ENCODE peak calls at places on chromosome 21, in ten cellular contexts. One of them, this sample, is unnamed.

GRCh38 chr21:41965045-41965444 is 11.2 kb upstream of the C2CD2 start:
- DNase-seq in hypothalamus: no peak
- DNase-seq in H54: no peak
- DNase-seq in GM03348: no peak
- DNase-seq in activated naive CD8-positive, alpha-beta T cell treated with anti-CD3 and anti-CD28 coated beads, Interleukin-2, amount 50 U/mL, for 24 hours: no peak
- DNase-seq in activated CD4-positive, alpha-beta T cell treated with anti-CD3 and anti-CD28 coated beads, Interleukin-2, amount 10 ng/mL, durations not matched to agents 7 days and 5 days: no peak
- DNase-seq in heart right ventricle: no peak
- DNase-seq in M059J: no peak
- DNase-seq in stimulated activated CD4-positive, alpha-beta T cell treated with anti-CD3 and anti-CD28 coated beads, TNF-alpha, amount 100 ng/mL, for 1 hour: no peak
- DNase-seq in T-helper 1 cell: no peak
- DNase-seq in this sample: no peak

GRCh38 chr21:46001821-46002681 is 20.5 kb downstream of the COL6A1 start:
- DNase-seq in heart right ventricle: peak
- DNase-seq in GM03348: peak
- DNase-seq in M059J: no peak
- DNase-seq in T-helper 1 cell: no peak
- DNase-seq in hypothalamus: no peak
- DNase-seq in stimulated activated CD4-positive, alpha-beta T cell treated with anti-CD3 and anti-CD28 coated beads, TNF-alpha, amount 100 ng/mL, for 1 hour: no peak
- DNase-seq in activated CD4-positive, alpha-beta T cell treated with anti-CD3 and anti-CD28 coated beads, Interleukin-2, amount 10 ng/mL, durations not matched to agents 7 days and 5 days: no peak
- DNase-seq in activated naive CD8-positive, alpha-beta T cell treated with anti-CD3 and anti-CD28 coated beads, Interleukin-2, amount 50 U/mL, for 24 hours: no peak
- DNase-seq in H54: no peak
- DNase-seq in this sample: peak

GRCh38 chr21:14977814-14978213 is 87.0 kb downstream of the NRIP1 start:
- DNase-seq in activated naive CD8-positive, alpha-beta T cell treated with anti-CD3 and anti-CD28 coated beads, Interleukin-2, amount 50 U/mL, for 24 hours: no peak
- DNase-seq in M059J: no peak
- DNase-seq in H54: no peak
- DNase-seq in heart right ventricle: no peak
- DNase-seq in T-helper 1 cell: no peak
- DNase-seq in hypothalamus: no peak
- DNase-seq in stimulated activated CD4-positive, alpha-beta T cell treated with anti-CD3 and anti-CD28 coated beads, TNF-alpha, amount 100 ng/mL, for 1 hour: no peak
- DNase-seq in activated CD4-positive, alpha-beta T cell treated with anti-CD3 and anti-CD28 coated beads, Interleukin-2, amount 10 ng/mL, durations not matched to agents 7 days and 5 days: no peak
- DNase-seq in GM03348: no peak
- DNase-seq in this sample: no peak

GRCh38 chr21:29870814-29871213 is 69.0 kb downstream of the GRIK1 start:
- DNase-seq in M059J: no peak
- DNase-seq in GM03348: no peak
- DNase-seq in H54: no peak
- DNase-seq in stimulated activated CD4-positive, alpha-beta T cell treated with anti-CD3 and anti-CD28 coated beads, TNF-alpha, amount 100 ng/mL, for 1 hour: no peak
- DNase-seq in T-helper 1 cell: no peak
- DNase-seq in hypothalamus: no peak
- DNase-seq in heart right ventricle: no peak
- DNase-seq in activated naive CD8-positive, alpha-beta T cell treated with anti-CD3 and anti-CD28 coated beads, Interleukin-2, amount 50 U/mL, for 24 hours: no peak
- DNase-seq in activated CD4-positive, alpha-beta T cell treated with anti-CD3 and anti-CD28 coated beads, Interleukin-2, amount 10 ng/mL, durations not matched to agents 7 days and 5 days: no peak
- DNase-seq in this sample: no peak

GRCh38 chr21:15241997-15242767 is 177.4 kb upstream of the NRIP1 start:
- DNase-seq in T-helper 1 cell: no peak
- DNase-seq in GM03348: no peak
- DNase-seq in heart right ventricle: no peak
- DNase-seq in activated CD4-positive, alpha-beta T cell treated with anti-CD3 and anti-CD28 coated beads, Interleukin-2, amount 10 ng/mL, durations not matched to agents 7 days and 5 days: no peak
- DNase-seq in stimulated activated CD4-positive, alpha-beta T cell treated with anti-CD3 and anti-CD28 coated beads, TNF-alpha, amount 100 ng/mL, for 1 hour: no peak
- DNase-seq in hypothalamus: no peak
- DNase-seq in M059J: no peak
- DNase-seq in activated naive CD8-positive, alpha-beta T cell treated with anti-CD3 and anti-CD28 coated beads, Interleukin-2, amount 50 U/mL, for 24 hours: no peak
- DNase-seq in H54: no peak
- DNase-seq in this sample: no peak

GRCh38 chr21:44911384-44912157 is 9.1 kb downstream of the ITGB2 start:
- DNase-seq in activated naive CD8-positive, alpha-beta T cell treated with anti-CD3 and anti-CD28 coated beads, Interleukin-2, amount 50 U/mL, for 24 hours: peak
- DNase-seq in M059J: peak
- DNase-seq in hypothalamus: peak
- DNase-seq in heart right ventricle: peak
- DNase-seq in GM03348: no peak
- DNase-seq in stimulated activated CD4-positive, alpha-beta T cell treated with anti-CD3 and anti-CD28 coated beads, TNF-alpha, amount 100 ng/mL, for 1 hour: no peak
- DNase-seq in H54: peak
- DNase-seq in activated CD4-positive, alpha-beta T cell treated with anti-CD3 and anti-CD28 coated beads, Interleukin-2, amount 10 ng/mL, durations not matched to agents 7 days and 5 days: peak
- DNase-seq in T-helper 1 cell: peak
- DNase-seq in this sample: peak

GRCh38 chr21:43864806-43865470 is at the start of gene AGPAT3:
- DNase-seq in H54: peak
- DNase-seq in activated CD4-positive, alpha-beta T cell treated with anti-CD3 and anti-CD28 coated beads, Interleukin-2, amount 10 ng/mL, durations not matched to agents 7 days and 5 days: peak
- DNase-seq in hypothalamus: no peak
- DNase-seq in T-helper 1 cell: peak
- DNase-seq in GM03348: peak
- DNase-seq in heart right ventricle: no peak
- DNase-seq in M059J: peak
- DNase-seq in activated naive CD8-positive, alpha-beta T cell treated with anti-CD3 and anti-CD28 coated beads, Interleukin-2, amount 50 U/mL, for 24 hours: peak
- DNase-seq in stimulated activated CD4-positive, alpha-beta T cell treated with anti-CD3 and anti-CD28 coated beads, TNF-alpha, amount 100 ng/mL, for 1 hour: no peak
- DNase-seq in this sample: peak

GRCh38 chr21:17903029-17903806 is 84.1 kb upstream of the C21orf91 start:
- DNase-seq in activated naive CD8-positive, alpha-beta T cell treated with anti-CD3 and anti-CD28 coated beads, Interleukin-2, amount 50 U/mL, for 24 hours: no peak
- DNase-seq in activated CD4-positive, alpha-beta T cell treated with anti-CD3 and anti-CD28 coated beads, Interleukin-2, amount 10 ng/mL, durations not matched to agents 7 days and 5 days: no peak
- DNase-seq in M059J: peak
- DNase-seq in GM03348: peak
- DNase-seq in heart right ventricle: no peak
- DNase-seq in stimulated activated CD4-positive, alpha-beta T cell treated with anti-CD3 and anti-CD28 coated beads, TNF-alpha, amount 100 ng/mL, for 1 hour: no peak
- DNase-seq in hypothalamus: no peak
- DNase-seq in H54: no peak
- DNase-seq in T-helper 1 cell: no peak
- DNase-seq in this sample: peak

GRCh38 chr21:26557106-26557505 is 16.0 kb downstream of the CYYR1 start:
- DNase-seq in GM03348: no peak
- DNase-seq in H54: no peak
- DNase-seq in stimulated activated CD4-positive, alpha-beta T cell treated with anti-CD3 and anti-CD28 coated beads, TNF-alpha, amount 100 ng/mL, for 1 hour: no peak
- DNase-seq in T-helper 1 cell: no peak
- DNase-seq in heart right ventricle: no peak
- DNase-seq in activated CD4-positive, alpha-beta T cell treated with anti-CD3 and anti-CD28 coated beads, Interleukin-2, amount 10 ng/mL, durations not matched to agents 7 days and 5 days: no peak
- DNase-seq in hypothalamus: no peak
- DNase-seq in M059J: no peak
- DNase-seq in activated naive CD8-positive, alpha-beta T cell treated with anti-CD3 and anti-CD28 coated beads, Interleukin-2, amount 50 U/mL, for 24 hours: no peak
- DNase-seq in this sample: no peak

GRCh38 chr21:28227881-28228623 is 764.6 kb downstream of the LTN1 start:
- DNase-seq in T-helper 1 cell: no peak
- DNase-seq in GM03348: no peak
- DNase-seq in heart right ventricle: no peak
- DNase-seq in H54: no peak
- DNase-seq in activated CD4-positive, alpha-beta T cell treated with anti-CD3 and anti-CD28 coated beads, Interleukin-2, amount 10 ng/mL, durations not matched to agents 7 days and 5 days: no peak
- DNase-seq in stimulated activated CD4-positive, alpha-beta T cell treated with anti-CD3 and anti-CD28 coated beads, TNF-alpha, amount 100 ng/mL, for 1 hour: no peak
- DNase-seq in hypothalamus: no peak
- DNase-seq in M059J: no peak
- DNase-seq in activated naive CD8-positive, alpha-beta T cell treated with anti-CD3 and anti-CD28 coated beads, Interleukin-2, amount 50 U/mL, for 24 hours: no peak
- DNase-seq in this sample: no peak

GRCh38 chr21:37475186-37475868 is 108.8 kb downstream of the DYRK1A start:
- DNase-seq in H54: no peak
- DNase-seq in T-helper 1 cell: no peak
- DNase-seq in activated CD4-positive, alpha-beta T cell treated with anti-CD3 and anti-CD28 coated beads, Interleukin-2, amount 10 ng/mL, durations not matched to agents 7 days and 5 days: no peak
- DNase-seq in M059J: no peak
- DNase-seq in stimulated activated CD4-positive, alpha-beta T cell treated with anti-CD3 and anti-CD28 coated beads, TNF-alpha, amount 100 ng/mL, for 1 hour: no peak
- DNase-seq in GM03348: no peak
- DNase-seq in activated naive CD8-positive, alpha-beta T cell treated with anti-CD3 and anti-CD28 coated beads, Interleukin-2, amount 50 U/mL, for 24 hours: no peak
- DNase-seq in hypothalamus: no peak
- DNase-seq in heart right ventricle: no peak
- DNase-seq in this sample: no peak

GRCh38 chr21:33966324-33966949 is 50.8 kb upstream of the ATP5PO start:
- DNase-seq in activated CD4-positive, alpha-beta T cell treated with anti-CD3 and anti-CD28 coated beads, Interleukin-2, amount 10 ng/mL, durations not matched to agents 7 days and 5 days: no peak
- DNase-seq in heart right ventricle: no peak
- DNase-seq in stimulated activated CD4-positive, alpha-beta T cell treated with anti-CD3 and anti-CD28 coated beads, TNF-alpha, amount 100 ng/mL, for 1 hour: no peak
- DNase-seq in hypothalamus: no peak
- DNase-seq in H54: no peak
- DNase-seq in T-helper 1 cell: no peak
- DNase-seq in GM03348: no peak
- DNase-seq in M059J: no peak
- DNase-seq in activated naive CD8-positive, alpha-beta T cell treated with anti-CD3 and anti-CD28 coated beads, Interleukin-2, amount 50 U/mL, for 24 hours: no peak
- DNase-seq in this sample: no peak

GRCh38 chr21:42760977-42761751 is 107.7 kb downstream of the PDE9A start:
- DNase-seq in activated CD4-positive, alpha-beta T cell treated with anti-CD3 and anti-CD28 coated beads, Interleukin-2, amount 10 ng/mL, durations not matched to agents 7 days and 5 days: no peak
- DNase-seq in T-helper 1 cell: no peak
- DNase-seq in heart right ventricle: no peak
- DNase-seq in M059J: no peak
- DNase-seq in H54: no peak
- DNase-seq in activated naive CD8-positive, alpha-beta T cell treated with anti-CD3 and anti-CD28 coated beads, Interleukin-2, amount 50 U/mL, for 24 hours: no peak
- DNase-seq in stimulated activated CD4-positive, alpha-beta T cell treated with anti-CD3 and anti-CD28 coated beads, TNF-alpha, amount 100 ng/mL, for 1 hour: no peak
- DNase-seq in hypothalamus: no peak
- DNase-seq in GM03348: no peak
- DNase-seq in this sample: no peak

GRCh38 chr21:36402339-36402738 is 17.1 kb downstream of the CHAF1B start:
- DNase-seq in activated naive CD8-positive, alpha-beta T cell treated with anti-CD3 and anti-CD28 coated beads, Interleukin-2, amount 50 U/mL, for 24 hours: no peak
- DNase-seq in hypothalamus: no peak
- DNase-seq in H54: no peak
- DNase-seq in activated CD4-positive, alpha-beta T cell treated with anti-CD3 and anti-CD28 coated beads, Interleukin-2, amount 10 ng/mL, durations not matched to agents 7 days and 5 days: no peak
- DNase-seq in T-helper 1 cell: no peak
- DNase-seq in heart right ventricle: no peak
- DNase-seq in GM03348: no peak
- DNase-seq in stimulated activated CD4-positive, alpha-beta T cell treated with anti-CD3 and anti-CD28 coated beads, TNF-alpha, amount 100 ng/mL, for 1 hour: no peak
- DNase-seq in M059J: no peak
- DNase-seq in this sample: no peak